ENCODE peak calls at places on chromosomes 7 and 10, in eight cellular contexts. O, T, R, E, P, S, D and G are unnamed samples.

GRCh38 chr7:151233111-151233701 is 923 bp downstream of the CHPF2 start:
- DNase-seq in R (no peak), S (peak; percentile 70), P (peak; percentile 59), O (peak; percentile 89), D (no peak), E (peak; percentile 33), T (peak; percentile 49), G (no peak)

GRCh38 chr10:130479906-130480305 is 343.7 kb downstream of the GLRX3 start:
- DNase-seq in D (no peak), R (no peak), S (no peak), O (no peak), T (no peak), P (no peak), E (no peak), G (no peak)

GRCh38 chr10:79422178-79422892 is 23.1 kb downstream of the ZCCHC24 start:
- DNase-seq in E (no peak), R (no peak), T (peak; percentile 70), P (no peak), S (peak; percentile 56), O (peak; percentile 96), D (no peak), G (peak; percentile 61)

GRCh38 chr10:69861251-69862240 is 59.8 kb downstream of the COL13A1 start:
- DNase-seq in R (no peak), E (no peak), D (no peak), S (no peak), T (no peak), P (peak; percentile 32), O (peak; percentile 73), G (peak; percentile 9)

GRCh38 chr7:151126500-151127137 is 40.3 kb downstream of the AGAP3 start:
- DNase-seq in T (no peak), S (no peak), E (no peak), P (no peak), D (no peak), O (no peak), R (no peak), G (no peak)

GRCh38 chr10:35765039-35765662 is 123.1 kb upstream of the FZD8 start:
- DNase-seq in D (no peak), T (peak; percentile 13), E (no peak), R (no peak), O (no peak), P (peak; percentile 43), S (peak; percentile 35), G (no peak)

GRCh38 chr10:107232013-107232412 is 67.5 kb upstream of the SORCS1 start:
- DNase-seq in E (no peak), R (no peak), O (no peak), D (no peak), T (no peak), S (no peak), P (no peak), G (no peak)

GRCh38 chr10:99631496-99631895 is 11.3 kb upstream of the SLC25A28 start:
- DNase-seq in T (no peak), P (no peak), R (no peak), O (peak; percentile 78), D (no peak), E (no peak), S (no peak), G (no peak)

GRCh38 chr7:93736970-93737369 is 153.6 kb downstream of the TFPI2 start:
- DNase-seq in E (no peak), D (no peak), T (no peak), O (no peak), P (no peak), S (no peak), R (no peak), G (no peak)

GRCh38 chr7:158531661-158532060 is 56.0 kb downstream of the PTPRN2 start:
- DNase-seq in D (no peak), O (no peak), S (no peak), T (no peak), E (no peak), R (no peak), P (no peak), G (no peak)

GRCh38 chr7:158821173-158822021 is 7.9 kb downstream of the ESYT2 start:
- DNase-seq in P (no peak), E (no peak), T (no peak), R (no peak), S (no peak), O (peak; percentile 75), D (no peak), G (peak; percentile 46)

GRCh38 chr10:66180651-66181318 is 745.1 kb upstream of the LRRTM3 start:
- DNase-seq in R (no peak), S (peak; percentile 27), D (peak; percentile 20), P (peak; percentile 9), O (peak; percentile 52), E (peak; percentile 22), T (no peak), G (peak; percentile 54)

GRCh38 chr7:47738563-47739166 is 156.8 kb upstream of the TNS3 start:
- DNase-seq in P (no peak), S (no peak), R (no peak), D (no peak), O (no peak), T (no peak), E (no peak), G (no peak)

GRCh38 chr10:128084364-128084763 is 41.9 kb downstream of the MKI67 start:
- DNase-seq in O (no peak), D (no peak), T (no peak), P (no peak), R (no peak), E (no peak), S (no peak), G (no peak)

GRCh38 chr10:128084991-128085390 is 41.2 kb downstream of the MKI67 start:
- DNase-seq in E (no peak), P (no peak), S (no peak), O (no peak), R (no peak), T (no peak), D (no peak), G (no peak)

GRCh38 chr10:128086003-128086863 is 40.0 kb downstream of the MKI67 start:
- DNase-seq in D (no peak), P (no peak), T (no peak), E (no peak), S (no peak), R (no peak), O (no peak), G (no peak)

GRCh38 chr10:128080641-128081040 is 45.6 kb downstream of the MKI67 start:
- DNase-seq in P (no peak), S (no peak), O (no peak), D (no peak), E (no peak), T (no peak), R (no peak), G (no peak)

GRCh38 chr10:128083191-128083895 is 42.9 kb downstream of the MKI67 start:
- DNase-seq in D (no peak), T (no peak), E (no peak), P (no peak), R (no peak), O (no peak), S (no peak), G (no peak)
- TF ChIP-seq POLR2A in D (no peak), T (no peak), E (no peak), P (no peak), R (no peak), O (no peak), S (no peak), G (no peak)

GRCh38 chr7:103344453-103345149 is at the start of gene DNAJC2:
- DNase-seq in P (peak; percentile 90), E (peak; percentile 82), T (peak; percentile 84), S (peak; percentile 95), D (peak; percentile 69), R (peak; percentile 63), O (peak; percentile 94), G (peak; percentile 83)
- H3K4me1 ChIP-seq in P (peaks cover 34% of the 10 kb centered on the region), E (peaks cover 4% of the 10 kb centered on the region), T (no peaks in the 10 kb centered on the region), S (peaks cover 23% of the 10 kb centered on the region), D (peaks cover 7% of the 10 kb centered on the region), R (peaks cover 3% of the 10 kb centered on the region), O (peaks cover 2% of the 10 kb centered on the region), G (peaks cover 55% of the 10 kb centered on the region)

GRCh38 chr7:55033241-55033846 is 14.5 kb downstream of the EGFR start:
- DNase-seq in T (no peak), E (no peak), O (no peak), S (no peak), P (no peak), R (no peak), D (no peak), G (no peak)

GRCh38 chr7:55028011-55028410 is 9.2 kb downstream of the EGFR start:
- DNase-seq in R (no peak), S (no peak), E (no peak), D (no peak), O (peak; percentile 71), T (no peak), P (no peak), G (no peak)

GRCh38 chr7:55030314-55030713 is 11.5 kb downstream of the EGFR start:
- DNase-seq in E (no peak), O (peak; percentile 83), R (no peak), P (no peak), D (no peak), T (no peak), S (no peak), G (no peak)

GRCh38 chr7:55032069-55032699 is 13.4 kb downstream of the EGFR start:
- DNase-seq in O (no peak), P (no peak), E (no peak), S (no peak), R (no peak), D (no peak), T (no peak), G (no peak)

DNA sequence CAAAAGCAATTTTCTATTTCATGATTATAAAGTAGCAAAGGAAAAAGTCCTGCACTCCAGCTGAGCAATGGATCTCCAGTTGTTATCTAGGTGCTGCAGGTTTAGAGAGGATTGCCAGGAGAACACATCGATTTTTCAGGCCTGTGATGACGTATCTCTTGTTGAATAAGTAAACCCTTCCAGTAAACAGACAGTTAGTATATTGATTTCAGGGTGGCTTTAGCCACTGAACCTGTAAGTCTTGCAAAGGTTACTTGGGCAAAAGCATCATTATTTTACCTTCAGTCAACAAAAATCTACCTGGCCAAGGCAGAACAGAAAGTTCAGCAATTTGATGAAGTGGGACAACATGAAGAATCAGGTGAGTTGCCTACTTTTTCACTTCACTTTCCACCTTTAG is 12.3 kb downstream of the EGFR start:
- DNase-seq in S (no peak), E (no peak), O (no peak), R (no peak), D (no peak), P (peak; percentile 54), T (no peak), G (no peak)
- TF ChIP-seq POLR2A in S (no peak), E (no peak), O (no peak), R (no peak), D (no peak), P (no peak), T (no peak), G (no peak)

DNA sequence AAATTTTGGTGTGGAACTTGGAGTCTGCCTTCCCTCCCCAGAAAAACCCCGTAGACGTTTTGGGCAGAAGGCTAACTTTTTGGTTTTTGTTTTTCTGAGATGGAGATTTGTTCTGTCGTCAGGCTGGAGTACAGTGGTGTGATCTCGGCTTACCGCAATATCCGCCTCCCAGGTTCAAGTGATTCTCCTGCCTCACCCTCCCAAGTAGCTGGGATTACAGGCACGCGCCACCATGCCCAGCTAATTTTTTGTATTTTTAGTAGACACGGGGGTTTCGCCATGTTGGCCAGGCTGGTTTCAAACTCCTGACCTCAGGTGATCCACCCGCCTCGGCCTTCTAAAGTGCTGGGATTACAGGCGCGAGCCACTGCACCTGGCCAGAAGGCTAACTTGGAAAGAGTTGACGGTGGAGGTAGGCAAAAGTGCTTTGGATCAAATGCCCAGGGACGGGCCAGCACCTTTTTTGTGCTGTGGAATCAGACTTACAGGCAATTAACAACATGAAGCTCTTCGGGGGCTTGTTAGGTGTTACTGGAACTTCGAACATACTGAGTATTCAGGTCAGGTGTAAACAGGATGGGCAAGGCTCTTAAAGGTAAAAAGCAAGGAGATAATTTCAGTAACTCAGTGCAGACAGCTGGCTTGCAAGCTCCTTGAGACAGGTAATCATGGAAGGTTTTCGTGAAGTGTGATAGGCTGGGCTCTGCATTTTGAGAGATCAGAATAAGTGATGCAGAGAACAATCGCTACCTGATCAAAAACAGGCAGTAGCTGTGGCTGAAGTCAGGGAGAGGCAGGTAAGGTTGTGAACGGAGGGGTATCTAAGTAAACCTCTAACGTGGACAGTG is 1.8 kb downstream of the PPP1R35 start:
- DNase-seq in T (no peak), P (no peak), O (no peak), S (no peak), R (no peak), D (no peak), E (no peak), G (no peak)
- H3K4me1 ChIP-seq in T (peaks cover 23% of the 10 kb centered on the region), P (peaks cover 47% of the 10 kb centered on the region), O (peaks cover 11% of the 10 kb centered on the region), S (peaks cover 31% of the 10 kb centered on the region), R (peaks cover 17% of the 10 kb centered on the region), D (peaks cover 24% of the 10 kb centered on the region), E (peaks cover 29% of the 10 kb centered on the region), G (peaks cover 35% of the 10 kb centered on the region)